ENCODE peak calls at places on chromosomes 6 and 20, in nine cellular contexts. T is HFFc6; M is activated T-helper 2 cell treated with anti-CD3 and anti-CD28 coated beads, Interferon-gamma antibody, Interleukin-2, Interleukin-4, amounts not matched to agents 10 μg/mL and 5 μg/mL and 100 μg/mL, durations not matched to agents 14 hours and 24 hours and 36 hours; O is posterior cingulate gyrus; S is left cardiac atrium; P is epithelial cell of esophagus; E is RKO; Z is CD4-positive, alpha-beta T cell; G is occipital lobe. C is an unnamed sample.

GRCh38 chr6:137715589-137716045 is 151.4 kb upstream of the TNFAIP3 start:
- DNase-seq in E (no peak), P (no peak), O (no peak), Z (peak; percentile 51), T (peak; percentile 72), G (no peak), S (no peak), M (peak; percentile 48), C (no peak)

GRCh38 chr6:157251565-157252247 is 71.6 kb downstream of the TMEM242 start:
- DNase-seq in O (no peak), E (no peak), G (no peak), T (no peak), M (no peak), P (no peak), Z (no peak), S (peak; percentile 4), C (no peak)

GRCh38 chr6:129733290-129733689 is 23.3 kb upstream of the ARHGAP18 start:
- DNase-seq in S (no peak), P (peak; percentile 22), O (no peak), Z (no peak), T (no peak), M (no peak), G (no peak), E (no peak), C (no peak)

GRCh38 chr6:149387787-149388512 is 12.1 kb upstream of the SUMO4 start:
- DNase-seq in M (no peak), G (no peak), P (peak; percentile 39), Z (no peak), E (no peak), O (no peak), S (no peak), T (no peak), C (no peak)

GRCh38 chr6:35215665-35216411 is 2.1 kb downstream of the SCUBE3 start:
- DNase-seq in O (no peak), G (no peak), T (no peak), M (no peak), E (no peak), S (no peak), Z (no peak), P (no peak), C (no peak)

GRCh38 chr20:61254881-61255589 is 3.0 kb downstream of the CDH4 start:
- DNase-seq in G (no peak), S (no peak), O (no peak), P (peak; percentile 74), Z (no peak), M (no peak), T (peak; percentile 6), E (no peak), C (no peak)

GRCh38 chr6:147023581-147023980 is 180.6 kb upstream of the STXBP5 start:
- DNase-seq in G (no peak), S (no peak), T (no peak), P (no peak), O (no peak), M (no peak), E (no peak), Z (no peak), C (no peak)

GRCh38 chr20:58661298-58662141 is 10.4 kb downstream of the STX16 start:
- DNase-seq in T (no peak), P (no peak), S (no peak), Z (peak; percentile 74), O (no peak), G (no peak), M (no peak), E (no peak), C (no peak)

GRCh38 chr6:26223677-26224546 is 136.7 kb downstream of the HFE start:
- DNase-seq in E (peak; percentile 99), Z (peak; percentile 71), S (peak; percentile 62), M (peak; percentile 65), G (no peak), P (peak; percentile 93), T (peak; percentile 98), O (peak; percentile 70), C (no peak)

GRCh38 chr20:18739785-18740184 is 73.8 kb upstream of the SCP2D1 start:
- DNase-seq in O (no peak), T (peak; percentile 70), G (peak; percentile 12), E (no peak), P (no peak), S (no peak), Z (no peak), M (no peak), C (peak; percentile 70)

GRCh38 chr6:137884428-137884827 is 17.4 kb downstream of the TNFAIP3 start:
- DNase-seq in P (no peak), E (no peak), Z (no peak), O (no peak), M (no peak), T (no peak), G (no peak), S (no peak), C (no peak)

GRCh38 chr6:40956871-40957270 is 82.2 kb downstream of the UNC5CL start:
- DNase-seq in O (no peak), Z (no peak), P (peak; percentile 49), E (no peak), M (no peak), G (no peak), T (peak; percentile 35), S (no peak), C (no peak)

GRCh38 chr20:50438986-50439407 is 71.2 kb upstream of the PTPN1 start:
- DNase-seq in T (peak; percentile 88), Z (no peak), S (no peak), G (no peak), E (peak; percentile 96), P (peak; percentile 100), M (no peak), O (no peak), C (no peak)

GRCh38 chr20:31675828-31676533 is 38.3 kb downstream of the COX4I2 start:
- DNase-seq in M (peak; percentile 70), S (peak; percentile 50), G (peak; percentile 33), P (no peak), Z (peak; percentile 14), E (no peak), O (peak; percentile 80), T (no peak), C (no peak)

GRCh38 chr20:17460119-17460518 is 71.1 kb downstream of the BFSP1 start:
- DNase-seq in E (no peak), O (no peak), P (peak; percentile 4), T (no peak), M (no peak), G (no peak), Z (no peak), S (no peak), C (no peak)

GRCh38 chr6:35449287-35449881 is 2.8 kb upstream of the FANCE start:
- DNase-seq in P (peak; percentile 70), M (no peak), G (no peak), Z (peak; percentile 21), O (no peak), E (peak; percentile 89), T (peak; percentile 77), S (no peak), C (no peak)

GRCh38 chr6:83827050-83827449 is 26.1 kb upstream of the RIPPLY2 start:
- DNase-seq in M (no peak), P (peak; percentile 70), Z (no peak), G (no peak), O (no peak), S (no peak), T (no peak), E (peak; percentile 22), C (no peak)

GRCh38 chr6:136994782-136995181 is 50.0 kb downstream of the IL20RA start:
- DNase-seq in S (no peak), O (no peak), T (no peak), E (no peak), P (no peak), M (no peak), G (no peak), Z (no peak), C (no peak)

GRCh38 chr6:135054238-135054574 is 416 bp downstream of the HBS1L start:
- DNase-seq in S (no peak), P (no peak), G (no peak), Z (no peak), T (no peak), O (no peak), M (no peak), E (peak; percentile 56), C (no peak)

GRCh38 chr6:41040101-41040910 is 1.3 kb upstream of the UNC5CL start:
- DNase-seq in E (no peak), S (no peak), M (no peak), P (peak; percentile 73), O (no peak), Z (no peak), G (no peak), T (no peak), C (peak; percentile 90)

GRCh38 chr6:76634695-76635094 is 562.2 kb upstream of the IMPG1 start:
- DNase-seq in M (no peak), P (no peak), S (no peak), E (no peak), G (no peak), Z (no peak), O (no peak), T (no peak), C (no peak)

GRCh38 chr20:62356948-62357667 is 10.0 kb downstream of the LAMA5 start:
- DNase-seq in S (peak; percentile 88), Z (no peak), O (no peak), E (no peak), G (no peak), M (no peak), T (no peak), P (peak; percentile 57), C (peak; percentile 94)

GRCh38 chr20:57188576-57189079 is 77.8 kb downstream of the BMP7 start:
- DNase-seq in G (no peak), T (no peak), P (no peak), O (peak; percentile 16), Z (no peak), M (no peak), S (no peak), E (no peak), C (no peak)

GRCh38 chr20:37446286-37447032 is 74.6 kb upstream of the NNAT start:
- DNase-seq in S (no peak), P (no peak), Z (no peak), G (no peak), M (no peak), T (no peak), E (no peak), O (no peak), C (no peak)

GRCh38 chr20:21767739-21768223 is 62.3 kb downstream of the PAX1 start:
- DNase-seq in S (no peak), M (no peak), Z (no peak), O (peak; percentile 70), P (no peak), T (no peak), E (no peak), G (no peak), C (no peak)

GRCh38 chr20:14264869-14265268 is 72.5 kb downstream of the FLRT3 start:
- DNase-seq in G (no peak), P (peak; percentile 45), M (no peak), Z (no peak), T (peak; percentile 13), S (no peak), O (no peak), E (peak; percentile 64), C (no peak)

GRCh38 chr6:105015482-105015881 is 58.6 kb downstream of the LIN28B start:
- DNase-seq in Z (no peak), E (no peak), P (no peak), O (no peak), S (no peak), T (peak; percentile 51), M (no peak), G (no peak), C (no peak)

GRCh38 chr6:105484238-105485161 is 81.6 kb upstream of the PREP start:
- DNase-seq in T (peak; percentile 52), S (no peak), M (no peak), P (peak; percentile 62), Z (no peak), O (no peak), E (peak; percentile 41), G (no peak), C (no peak)

GRCh38 chr20:15487682-15488081 is 1085.6 kb downstream of the KIF16B start:
- DNase-seq in Z (no peak), E (no peak), M (no peak), P (no peak), T (no peak), G (no peak), S (no peak), O (no peak), C (no peak)

GRCh38 chr20:44646641-44647274 is 4.7 kb downstream of the ADA start:
- DNase-seq in Z (no peak), P (peak; percentile 68), T (peak; percentile 67), M (no peak), G (no peak), E (peak; percentile 63), O (peak; percentile 14), S (no peak), C (peak; percentile 37)

GRCh38 chr6:85490516-85491248 is 40.8 kb downstream of the NT5E start:
- DNase-seq in T (peak; percentile 44), G (no peak), M (no peak), O (no peak), P (peak; percentile 74), E (no peak), S (no peak), Z (no peak), C (no peak)

C was measured in kidney.